ENCODE peak calls at places on chromosomes 2 and 18, in five cellular contexts. One of them, this sample, is unnamed.

GRCh38 chr2:126946323-126947089 is 47.8 kb downstream of the TEX51 start:
- DNase-seq in lung: peak; percentile 10
- DNase-seq in Calu3: no peak
- DNase-seq in thyroid gland: no peak
- DNase-seq in neural crest cell: no peak
- DNase-seq in this sample: no peak

GRCh38 chr2:109609352-109610024 is 4.3 kb downstream of the SEPTIN10 start:
- DNase-seq in Calu3: no peak
- DNase-seq in thyroid gland: no peak
- DNase-seq in neural crest cell: no peak
- DNase-seq in lung: no peak
- DNase-seq in this sample: no peak

GRCh38 chr18:32730620-32731021 is 42.2 kb downstream of the KLHL14 start:
- DNase-seq in neural crest cell: no peak
- DNase-seq in Calu3: no peak
- DNase-seq in lung: no peak
- DNase-seq in thyroid gland: no peak
- DNase-seq in this sample: no peak

GRCh38 chr2:122660786-122661634 is 905.6 kb downstream of the TSN start:
- DNase-seq in lung: no peak
- DNase-seq in Calu3: no peak
- DNase-seq in thyroid gland: no peak
- DNase-seq in neural crest cell: peak; percentile 2
- DNase-seq in this sample: no peak

GRCh38 chr2:172836386-172837200 is 100.9 kb downstream of the RAPGEF4 start:
- DNase-seq in neural crest cell: no peak
- DNase-seq in lung: no peak
- DNase-seq in Calu3: peak; percentile 55
- DNase-seq in thyroid gland: no peak
- DNase-seq in this sample: no peak

GRCh38 chr2:219215871-219216536 is 2.8 kb downstream of the ABCB6 start:
- DNase-seq in thyroid gland: no peak
- DNase-seq in Calu3: no peak
- DNase-seq in lung: no peak
- DNase-seq in neural crest cell: no peak
- DNase-seq in this sample: no peak

GRCh38 chr2:35410431-35411061 is 945.0 kb upstream of the CRIM1 start:
- DNase-seq in thyroid gland: peak; percentile 35
- DNase-seq in lung: peak; percentile 45
- DNase-seq in Calu3: peak; percentile 55
- DNase-seq in neural crest cell: peak; percentile 72
- DNase-seq in this sample: no peak

GRCh38 chr18:48218285-48219022 is 190.7 kb downstream of the ZBTB7C start:
- DNase-seq in thyroid gland: no peak
- DNase-seq in lung: peak; percentile 21
- DNase-seq in neural crest cell: no peak
- DNase-seq in Calu3: no peak
- DNase-seq in this sample: no peak

GRCh38 chr2:152222975-152223638 is 47.5 kb upstream of the STAM2 start:
- DNase-seq in lung: peak; percentile 55
- DNase-seq in thyroid gland: peak; percentile 61
- DNase-seq in Calu3: peak; percentile 26
- DNase-seq in neural crest cell: no peak
- DNase-seq in this sample: no peak

GRCh38 chr2:207767461-207768167 is 2.1 kb downstream of the FZD5 start:
- DNase-seq in thyroid gland: peak; percentile 64
- DNase-seq in lung: peak; percentile 73
- DNase-seq in Calu3: peak; percentile 79
- DNase-seq in neural crest cell: no peak
- DNase-seq in this sample: no peak

GRCh38 chr2:74845217-74845751 is 11.4 kb downstream of the HK2 start:
- DNase-seq in neural crest cell: no peak
- DNase-seq in thyroid gland: peak; percentile 87
- DNase-seq in Calu3: peak; percentile 93
- DNase-seq in lung: peak; percentile 88
- DNase-seq in this sample: no peak

GRCh38 chr2:177397501-177398289 is 5.1 kb downstream of the AGPS start:
- DNase-seq in lung: no peak
- DNase-seq in thyroid gland: no peak
- DNase-seq in Calu3: peak; percentile 54
- DNase-seq in neural crest cell: no peak
- DNase-seq in this sample: no peak

GRCh38 chr2:20568501-20569463 is 82.1 kb downstream of the HS1BP3 start:
- DNase-seq in thyroid gland: no peak
- DNase-seq in Calu3: peak; percentile 30
- DNase-seq in neural crest cell: no peak
- DNase-seq in lung: no peak
- DNase-seq in this sample: no peak

GRCh38 chr18:10318686-10318960 is 135.8 kb upstream of the APCDD1 start:
- DNase-seq in neural crest cell: no peak
- DNase-seq in lung: no peak
- DNase-seq in thyroid gland: no peak
- DNase-seq in Calu3: no peak
- DNase-seq in this sample: no peak

GRCh38 chr2:145488571-145488970 is 968.7 kb upstream of the ZEB2 start:
- DNase-seq in thyroid gland: no peak
- DNase-seq in lung: no peak
- DNase-seq in neural crest cell: no peak
- DNase-seq in Calu3: no peak
- DNase-seq in this sample: no peak

GRCh38 chr2:74910245-74910644 is 48.2 kb upstream of the POLE4 start:
- DNase-seq in neural crest cell: no peak
- DNase-seq in Calu3: no peak
- DNase-seq in lung: no peak
- DNase-seq in thyroid gland: no peak
- DNase-seq in this sample: no peak

GRCh38 chr2:54396107-54396506 is 60.0 kb upstream of the SPTBN1 start:
- DNase-seq in lung: no peak
- DNase-seq in thyroid gland: no peak
- DNase-seq in neural crest cell: no peak
- DNase-seq in Calu3: no peak
- DNase-seq in this sample: no peak

GRCh38 chr2:61763605-61764034 is 90.2 kb downstream of the FAM161A start:
- DNase-seq in lung: peak; percentile 78
- DNase-seq in neural crest cell: peak; percentile 60
- DNase-seq in Calu3: peak; percentile 73
- DNase-seq in thyroid gland: peak; percentile 77
- DNase-seq in this sample: no peak

GRCh38 chr2:134586289-134586980 is 132.4 kb downstream of the TMEM163 start:
- DNase-seq in lung: no peak
- DNase-seq in neural crest cell: no peak
- DNase-seq in Calu3: no peak
- DNase-seq in thyroid gland: no peak
- DNase-seq in this sample: no peak

GRCh38 chr2:121664713-121665112 is 15.5 kb upstream of the CLASP1 start:
- DNase-seq in thyroid gland: no peak
- DNase-seq in lung: no peak
- DNase-seq in neural crest cell: no peak
- DNase-seq in Calu3: no peak
- DNase-seq in this sample: no peak

GRCh38 chr2:162184362-162184761 is 32.3 kb upstream of the GCG start:
- DNase-seq in neural crest cell: no peak
- DNase-seq in thyroid gland: no peak
- DNase-seq in Calu3: no peak
- DNase-seq in lung: no peak
- DNase-seq in this sample: no peak

GRCh38 chr2:172878260-172878659 is 142.6 kb downstream of the RAPGEF4 start:
- DNase-seq in neural crest cell: no peak
- DNase-seq in Calu3: no peak
- DNase-seq in thyroid gland: peak; percentile 11
- DNase-seq in lung: no peak
- DNase-seq in this sample: no peak

GRCh38 chr18:3624818-3625716 is 175.1 kb downstream of the TGIF1 start:
- DNase-seq in lung: peak; percentile 39
- DNase-seq in Calu3: peak; percentile 79
- DNase-seq in thyroid gland: no peak
- DNase-seq in neural crest cell: no peak
- DNase-seq in this sample: no peak

GRCh38 chr2:191178066-191178701 is 27.4 kb upstream of the STAT4 start:
- DNase-seq in lung: no peak
- DNase-seq in neural crest cell: no peak
- DNase-seq in thyroid gland: no peak
- DNase-seq in Calu3: no peak
- DNase-seq in this sample: no peak

GRCh38 chr18:55403555-55403954 is 184.4 kb downstream of the TCF4 start:
- DNase-seq in lung: no peak
- DNase-seq in neural crest cell: no peak
- DNase-seq in thyroid gland: no peak
- DNase-seq in Calu3: no peak
- DNase-seq in this sample: no peak

GRCh38 chr18:68937204-68937603 is 139.3 kb downstream of the CCDC102B start:
- DNase-seq in thyroid gland: no peak
- DNase-seq in Calu3: no peak
- DNase-seq in lung: no peak
- DNase-seq in neural crest cell: no peak
- DNase-seq in this sample: no peak

GRCh38 chr2:214830794-214831346 is 21.4 kb upstream of the BARD1 start:
- DNase-seq in neural crest cell: no peak
- DNase-seq in Calu3: no peak
- DNase-seq in thyroid gland: no peak
- DNase-seq in lung: no peak
- DNase-seq in this sample: no peak
- TF ChIP-seq CTCF in neural crest cell: peak; percentile 44
- TF ChIP-seq CTCF in Calu3: peak; percentile 26
- TF ChIP-seq CTCF in thyroid gland: peak; percentile 18
- TF ChIP-seq CTCF in lung: no peak
- TF ChIP-seq CTCF in this sample: no peak

DNA sequence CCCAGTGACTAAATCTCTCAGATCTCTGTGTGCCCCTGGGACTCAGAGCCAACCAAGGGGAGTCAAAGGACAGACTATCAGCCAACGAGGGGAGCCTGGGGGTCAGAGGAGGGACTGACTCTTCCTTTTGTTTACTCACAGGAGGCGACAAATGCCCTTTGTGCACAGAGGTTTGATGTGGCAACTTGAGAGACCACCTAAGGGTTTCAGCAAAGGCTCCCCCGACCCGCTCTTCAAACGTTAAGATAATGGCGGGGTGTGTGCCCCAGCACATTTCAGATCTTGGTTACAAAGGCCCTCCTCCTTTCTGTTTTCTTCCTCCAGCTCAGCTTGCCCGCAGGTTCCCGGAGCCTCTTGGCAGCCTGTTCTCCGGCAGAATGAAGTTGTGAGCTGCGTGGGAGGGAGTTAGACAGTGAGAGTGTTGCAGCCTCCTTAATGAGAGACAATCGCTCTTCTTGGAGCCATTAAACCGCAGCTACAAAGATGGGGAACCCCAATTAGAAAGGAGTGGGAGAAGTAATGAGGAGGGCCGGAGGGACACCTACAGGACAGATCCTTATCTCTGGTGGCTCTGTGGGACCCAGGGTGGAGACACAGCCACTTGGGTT is 76.2 kb downstream of the KIAA2012 start:
- DNase-seq in thyroid gland: no peak
- DNase-seq in neural crest cell: peak; percentile 41
- DNase-seq in lung: peak; percentile 31
- DNase-seq in Calu3: no peak
- DNase-seq in this sample: no peak
- TF ChIP-seq CTCF in thyroid gland: no peak
- TF ChIP-seq CTCF in neural crest cell: no peak
- TF ChIP-seq CTCF in lung: no peak
- TF ChIP-seq CTCF in Calu3: no peak
- TF ChIP-seq CTCF in this sample: no peak

GRCh38 chr2:37809525-37809924 is 115.6 kb upstream of the RMDN2 start:
- DNase-seq in Calu3: peak; percentile 38
- DNase-seq in neural crest cell: no peak
- DNase-seq in thyroid gland: peak; percentile 51
- DNase-seq in lung: peak; percentile 51
- DNase-seq in this sample: no peak
- TF ChIP-seq CTCF in Calu3: peak; percentile 46
- TF ChIP-seq CTCF in neural crest cell: peak; percentile 56
- TF ChIP-seq CTCF in thyroid gland: peak; percentile 60
- TF ChIP-seq CTCF in lung: no peak
- TF ChIP-seq CTCF in this sample: no peak

DNA sequence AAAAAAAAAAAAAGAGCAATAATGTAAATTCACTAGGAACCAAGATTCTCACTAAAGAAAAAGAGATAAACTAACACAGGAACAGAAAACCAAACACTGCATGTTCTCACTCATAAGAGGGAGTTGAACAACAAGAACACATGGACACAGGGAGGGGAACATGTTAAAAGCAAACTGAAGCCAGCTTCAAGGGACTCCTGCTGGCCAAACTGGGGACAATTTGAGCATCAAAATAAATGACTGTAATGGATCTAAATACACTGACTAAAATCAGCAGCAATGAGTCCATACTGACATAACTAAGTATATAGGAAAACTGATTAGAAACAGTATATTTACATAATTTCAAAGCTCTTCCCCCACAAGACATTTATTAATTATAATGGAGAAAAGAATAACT is 73.0 kb downstream of the FARSB start:
- DNase-seq in thyroid gland: no peak
- DNase-seq in lung: no peak
- DNase-seq in Calu3: no peak
- DNase-seq in neural crest cell: no peak
- DNase-seq in this sample: no peak
- TF ChIP-seq CTCF in thyroid gland: peak; percentile 26
- TF ChIP-seq CTCF in lung: no peak
- TF ChIP-seq CTCF in Calu3: no peak
- TF ChIP-seq CTCF in neural crest cell: peak; percentile 55
- TF ChIP-seq CTCF in this sample: no peak

GRCh38 chr2:156192468-156192867 is 140.1 kb downstream of the NR4A2 start:
- DNase-seq in lung: no peak
- DNase-seq in neural crest cell: no peak
- DNase-seq in thyroid gland: no peak
- DNase-seq in Calu3: no peak
- DNase-seq in this sample: no peak
- TF ChIP-seq CTCF in lung: no peak
- TF ChIP-seq CTCF in neural crest cell: no peak
- TF ChIP-seq CTCF in thyroid gland: peak; percentile 28
- TF ChIP-seq CTCF in Calu3: no peak
- TF ChIP-seq CTCF in this sample: no peak

DNA sequence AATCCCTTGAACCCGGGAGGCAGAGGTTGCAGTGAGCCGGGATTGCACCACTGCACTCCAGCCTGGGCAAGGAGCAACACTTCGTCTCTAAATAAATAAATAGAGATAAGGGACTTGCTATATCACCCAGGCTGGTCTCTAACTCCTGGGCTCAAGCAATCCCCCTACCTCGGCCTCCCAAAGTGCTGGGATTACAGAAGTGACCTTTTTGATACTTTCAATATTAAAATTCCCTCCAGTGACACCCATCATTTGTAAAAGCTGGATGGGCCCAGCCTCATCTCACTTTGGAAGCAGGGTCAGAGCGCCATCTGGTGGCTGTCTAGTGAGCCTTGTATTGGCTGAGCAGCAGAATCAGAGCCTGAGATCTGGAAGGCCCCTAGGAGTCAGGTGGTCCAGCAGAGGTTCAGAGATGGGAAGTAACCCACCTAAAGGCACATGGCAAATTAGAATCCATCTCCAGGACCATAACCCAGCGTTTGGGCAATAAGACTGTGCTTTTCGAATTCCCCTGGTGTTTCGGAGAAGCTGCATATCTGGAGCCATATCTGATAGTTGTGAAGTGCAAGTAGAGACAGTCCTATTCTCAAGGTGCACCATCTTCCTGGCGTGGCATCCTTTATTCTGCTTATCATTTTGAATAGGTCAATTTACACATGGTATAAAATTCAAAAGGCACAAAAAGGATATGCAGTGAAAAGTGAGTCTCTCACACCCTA is 18.3 kb upstream of the SLC35F6 start:
- DNase-seq in Calu3: peak; percentile 85
- DNase-seq in neural crest cell: peak; percentile 94
- DNase-seq in thyroid gland: peak; percentile 87
- DNase-seq in lung: peak; percentile 87
- DNase-seq in this sample: peak; percentile 54
- TF ChIP-seq CTCF in Calu3: peak; percentile 91
- TF ChIP-seq CTCF in neural crest cell: peak; percentile 96
- TF ChIP-seq CTCF in thyroid gland: peak; percentile 91
- TF ChIP-seq CTCF in lung: peak; percentile 92
- TF ChIP-seq CTCF in this sample: peak; percentile 44